ENCODE peak calls at places on chromosome 7, in four cellular contexts. V is cardiac muscle cell, A is dorsolateral prefrontal cortex, Y is left ventricle myocardium inferior. B is an unnamed sample.
A peak's percentile ranks its signal among the peaks of the same experiment; 100 is the strongest.

GRCh38 chr7:25384820-25385560 is 156.7 kb upstream of the NPVF start:
- DNase-seq in V (no peak), A (no peak), Y (no peak), B (no peak)

GRCh38 chr7:19051767-19052375 is 65.6 kb downstream of the TWIST1 start:
- DNase-seq in V (no peak), A (no peak), Y (peak; percentile 16), B (peak; percentile 11)

GRCh38 chr7:26199301-26200112 is 1.0 kb downstream of the HNRNPA2B1 start:
- DNase-seq in V (peak; percentile 58), A (peak; percentile 59), Y (peak; percentile 63), B (no peak)

GRCh38 chr7:75772081-75773077 is at the start of gene CCL26:
- DNase-seq in V (no peak), A (no peak), Y (peak; percentile 44), B (no peak)

GRCh38 chr7:129385116-129385515 is 49.1 kb upstream of the STRIP2 start:
- DNase-seq in V (no peak), A (no peak), Y (no peak), B (no peak)

GRCh38 chr7:151404216-151405011 is 5.4 kb downstream of the WDR86 start:
- DNase-seq in V (no peak), A (no peak), Y (no peak), B (no peak)

GRCh38 chr7:8214162-8214897 is 47.6 kb downstream of the ICA1 start:
- DNase-seq in V (peak; percentile 85), A (no peak), Y (no peak), B (no peak)

GRCh38 chr7:156522801-156523200 is 117.8 kb upstream of the RNF32 start:
- DNase-seq in V (no peak), A (no peak), Y (no peak), B (no peak)

GRCh38 chr7:65924193-65924592 is 51.3 kb downstream of the VKORC1L1 start:
- DNase-seq in V (no peak), A (no peak), Y (no peak), B (no peak)

GRCh38 chr7:22885824-22886255 is 63.2 kb upstream of the TOMM7 start:
- DNase-seq in V (no peak), A (no peak), Y (no peak), B (no peak)

GRCh38 chr7:47587389-47587788 is 5.5 kb upstream of the TNS3 start:
- DNase-seq in V (no peak), A (no peak), Y (no peak), B (no peak)

GRCh38 chr7:50775826-50776225 is 6.9 kb downstream of the GRB10 start:
- DNase-seq in V (no peak), A (no peak), Y (no peak), B (no peak)

GRCh38 chr7:77765906-77766800 is 32.1 kb downstream of the TMEM60 start:
- DNase-seq in V (no peak), A (no peak), Y (no peak), B (no peak)

GRCh38 chr7:17233643-17234397 is 64.6 kb upstream of the AHR start:
- DNase-seq in V (no peak), A (no peak), Y (no peak), B (no peak)

GRCh38 chr7:23098029-23098428 is 7.6 kb upstream of the KLHL7 start:
- DNase-seq in V (no peak), A (no peak), Y (no peak), B (no peak)

GRCh38 chr7:148783801-148784527 is 85.3 kb downstream of the CUL1 start:
- DNase-seq in V (no peak), A (no peak), Y (no peak), B (no peak)

GRCh38 chr7:95614442-95614940 is 18.2 kb upstream of the PDK4 start:
- DNase-seq in V (no peak), A (no peak), Y (no peak), B (no peak)

GRCh38 chr7:51639661-51640340 is 323.2 kb upstream of the COBL start:
- DNase-seq in V (no peak), A (no peak), Y (no peak), B (no peak)

GRCh38 chr7:151014950-151015349 is 9.3 kb downstream of the ATG9B start:
- DNase-seq in V (no peak), A (no peak), Y (no peak), B (no peak)

GRCh38 chr7:1380211-1380815 is 79.0 kb downstream of the MICALL2 start:
- DNase-seq in V (no peak), A (no peak), Y (no peak), B (no peak)

GRCh38 chr7:36019538-36019937 is 133.5 kb upstream of the EEPD1 start:
- DNase-seq in V (no peak), A (no peak), Y (no peak), B (no peak)

GRCh38 chr7:129615018-129615417 is 3.5 kb downstream of the NRF1 start:
- DNase-seq in V (no peak), A (no peak), Y (no peak), B (no peak)

GRCh38 chr7:85765698-85766298 is 578.9 kb upstream of the SEMA3D start:
- DNase-seq in V (no peak), A (no peak), Y (no peak), B (no peak)

GRCh38 chr7:36599645-36600313 is 124.5 kb downstream of the AOAH start:
- DNase-seq in V (no peak), A (no peak), Y (no peak), B (no peak)

GRCh38 chr7:139671967-139672366 is 105.8 kb downstream of the HIPK2 start:
- DNase-seq in V (no peak), A (no peak), Y (no peak), B (no peak)
- TF ChIP-seq CTCF in V (no peak), A (no peak), Y (no peak), B (no peak)

GRCh38 chr7:128157906-128158305 is 83.2 kb upstream of the LEP start:
- DNase-seq in V (no peak), A (no peak), Y (no peak), B (no peak)
- TF ChIP-seq CTCF in V (no peak), A (no peak), Y (no peak), B (no peak)

DNA sequence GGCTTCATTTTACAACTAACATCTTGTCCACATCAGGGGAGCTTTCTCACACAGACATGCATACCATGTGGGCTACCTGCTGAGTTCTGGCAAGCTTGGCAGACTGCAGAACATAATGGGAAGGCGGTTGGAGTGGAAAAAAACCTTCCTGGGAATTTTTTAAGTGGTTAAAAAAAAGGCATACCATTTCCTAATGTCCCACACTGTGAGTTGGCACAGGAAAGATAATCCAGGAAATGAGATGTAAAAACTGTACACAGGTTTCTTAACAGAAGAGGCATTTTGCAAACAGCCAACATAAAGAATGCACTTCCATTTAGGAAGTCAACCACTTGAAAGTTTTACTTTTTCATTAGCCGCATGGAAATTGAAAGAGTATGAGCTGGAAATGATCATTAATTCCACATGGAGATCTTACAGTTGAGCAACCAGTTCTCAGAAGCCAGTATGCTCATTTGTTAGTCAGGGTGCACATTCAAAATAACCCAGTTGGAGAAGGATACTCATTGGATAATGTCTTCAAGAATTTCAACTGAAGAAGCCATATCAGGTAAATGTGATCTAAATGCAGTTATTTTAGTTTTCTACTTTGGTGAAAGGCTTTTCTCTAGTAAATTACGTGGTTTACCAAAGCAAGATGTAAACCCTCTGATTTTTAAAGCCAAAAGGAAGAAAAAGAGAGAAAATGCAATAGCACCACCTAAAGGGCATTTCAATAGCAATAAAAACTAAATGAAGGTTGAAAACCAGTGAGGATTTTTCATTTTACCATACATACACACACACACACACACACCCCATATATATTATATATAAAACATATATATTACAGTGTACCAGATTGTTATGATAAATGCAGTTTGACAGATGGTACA is 194.0 kb downstream of the TAX1BP1 start:
- DNase-seq in V (no peak), A (no peak), Y (no peak), B (no peak)
- TF ChIP-seq CTCF in V (peak; percentile 39), A (peak; percentile 28), Y (peak; percentile 31), B (peak; percentile 55)

GRCh38 chr7:92528188-92528957 is at the start of the genes PEX1 and RBM48:
- DNase-seq in V (peak; percentile 98), A (peak; percentile 97), Y (peak; percentile 96), B (peak; percentile 82)
- TF ChIP-seq CTCF in V (peak; percentile 47), A (peak; percentile 60), Y (peak; percentile 56), B (no peak)

DNA sequence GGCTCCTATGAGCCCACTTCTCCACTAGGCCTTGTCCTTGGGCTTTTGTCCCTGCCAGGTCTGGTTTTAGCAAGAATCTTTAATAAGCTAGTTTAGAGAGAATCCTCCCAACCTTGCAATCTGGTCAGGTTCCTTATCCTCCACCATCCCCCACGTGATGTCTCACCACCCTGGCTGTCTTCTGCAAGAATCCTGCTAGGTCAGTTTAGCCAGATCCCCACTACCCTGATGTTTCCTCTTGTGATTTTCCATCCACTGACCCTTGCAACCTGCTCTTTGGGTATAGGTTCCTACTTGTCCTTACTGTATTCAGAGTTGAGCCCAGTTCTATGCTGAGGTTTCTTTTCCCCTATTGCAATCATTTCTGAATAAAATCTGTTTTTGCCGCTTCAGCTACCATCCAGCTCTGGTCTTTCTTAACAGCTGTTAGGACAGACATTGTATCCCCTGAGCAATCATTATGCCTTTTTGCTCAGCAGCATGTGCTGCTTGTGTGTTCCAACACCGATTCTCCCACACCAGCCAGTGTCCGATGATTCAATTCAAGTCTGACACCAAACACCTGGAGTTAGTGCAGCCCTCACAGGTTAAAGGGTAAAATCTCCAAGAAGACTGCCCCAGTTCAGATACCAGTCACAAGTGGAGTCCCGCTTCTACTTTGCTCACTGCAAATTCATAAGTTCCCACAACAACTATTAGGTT is 62.3 kb upstream of the ADCY1 start:
- DNase-seq in V (no peak), A (no peak), Y (no peak), B (no peak)
- TF ChIP-seq CTCF in V (no peak), A (no peak), Y (no peak), B (no peak)

GRCh38 chr7:134553976-134554375 is 5.1 kb downstream of the AKR1B15 start:
- DNase-seq in V (peak; percentile 30), A (no peak), Y (no peak), B (no peak)

GRCh38 chr7:134549366-134549765 is 456 bp downstream of the AKR1B15 start:
- DNase-seq in V (no peak), A (no peak), Y (no peak), B (no peak)

GRCh38 chr7:134548877-134549276 is at the start of gene AKR1B15:
- DNase-seq in V (no peak), A (no peak), Y (no peak), B (no peak)

GRCh38 chr7:134554417-134554966 is 5.6 kb downstream of the AKR1B15 start:
- DNase-seq in V (no peak), A (no peak), Y (no peak), B (no peak)

GRCh38 chr7:134552105-134552504 is 3.2 kb downstream of the AKR1B15 start:
- DNase-seq in V (peak; percentile 29), A (no peak), Y (no peak), B (no peak)
- TF ChIP-seq CTCF in V (peak; percentile 8), A (no peak), Y (no peak), B (peak; percentile 34)

B was measured in neural crest cell.